ENCODE peak calls at places on chromosomes 2 and 18, in seven cellular contexts. V, E, G, J, C, U and Q are unnamed samples.

GRCh38 chr2:18074476-18074875 is 196.0 kb downstream of the KCNS3 start:
- DNase-seq in V (no peak), E (no peak), J (no peak), U (no peak), C (no peak), G (no peak), Q (no peak)

GRCh38 chr2:13522917-13523821 is 806.4 kb downstream of the TRIB2 start:
- DNase-seq in V (no peak), E (no peak), G (no peak), J (no peak), C (no peak), U (no peak), Q (no peak)

GRCh38 chr18:74331404-74331803 is 15.8 kb downstream of the C18orf63 start:
- DNase-seq in G (no peak), C (no peak), U (no peak), E (no peak), V (no peak), J (no peak), Q (no peak)

GRCh38 chr2:21277340-21277739 is 153.6 kb downstream of the TDRD15 start:
- DNase-seq in C (no peak), G (no peak), V (no peak), E (no peak), J (no peak), U (no peak), Q (no peak)

GRCh38 chr2:217866457-217866856 is 136.3 kb downstream of the TNS1 start:
- DNase-seq in G (no peak), C (no peak), U (no peak), J (no peak), E (no peak), V (no peak), Q (no peak)

GRCh38 chr2:71064110-71064611 is 4.3 kb upstream of the NAGK start:
- DNase-seq in E (no peak), G (no peak), C (no peak), U (no peak), J (no peak), V (no peak), Q (no peak)

GRCh38 chr2:132252894-132253264 is 91.1 kb upstream of the ANKRD30BL start:
- DNase-seq in U (no peak), V (no peak), G (no peak), J (no peak), E (no peak), C (no peak), Q (no peak)

GRCh38 chr2:8754056-8754790 is 72.4 kb downstream of the ID2 start:
- DNase-seq in C (no peak), E (no peak), J (no peak), G (no peak), U (no peak), V (peak), Q (no peak)

GRCh38 chr2:3267869-3268704 is 109.5 kb downstream of the EIPR1 start:
- DNase-seq in E (no peak), V (no peak), J (no peak), U (no peak), G (no peak), C (no peak), Q (no peak)

GRCh38 chr2:157747695-157748370 is 119.2 kb upstream of the ACVR1C start:
- DNase-seq in E (no peak), V (no peak), C (no peak), U (no peak), J (no peak), G (no peak), Q (no peak)

GRCh38 chr18:55593888-55594287 is 5.9 kb upstream of the TCF4 start:
- DNase-seq in C (no peak), U (no peak), G (no peak), J (no peak), V (no peak), E (no peak), Q (no peak)

GRCh38 chr2:25250331-25251031 is 82.1 kb upstream of the POMC start:
- DNase-seq in J (no peak), G (peak), E (no peak), V (no peak), U (no peak), C (no peak), Q (no peak)

GRCh38 chr2:27717070-27717453 is 53.4 kb downstream of the SLC4A1AP start:
- DNase-seq in U (no peak), C (no peak), G (no peak), E (no peak), J (no peak), V (peak), Q (no peak)

GRCh38 chr2:98870516-98871158 is 65.4 kb downstream of the CRACDL start:
- DNase-seq in E (no peak), G (no peak), C (no peak), V (no peak), J (no peak), U (no peak), Q (no peak)